ENCODE peak calls at places on chromosomes 6 and 20, in nine cellular contexts. One of them, this sample, is unnamed.

GRCh38 chr6:126773122-126773805 is 345.2 kb upstream of the RSPO3 start:
- DNase-seq in CD8-positive, alpha-beta T cell: no peak
- DNase-seq in foreskin keratinocyte: no peak
- DNase-seq in cardiac muscle cell: peak; percentile 37
- DNase-seq in Peyer's patch: no peak
- DNase-seq in left lung: no peak
- DNase-seq in HFFc6: no peak
- DNase-seq in AG09309: no peak
- DNase-seq in nephron progenitor cell: peak; percentile 5
- DNase-seq in this sample: no peak

GRCh38 chr6:3999800-4000661 is 78.9 kb downstream of the FAM217A start:
- DNase-seq in CD8-positive, alpha-beta T cell: no peak
- DNase-seq in foreskin keratinocyte: no peak
- DNase-seq in cardiac muscle cell: no peak
- DNase-seq in Peyer's patch: no peak
- DNase-seq in left lung: no peak
- DNase-seq in HFFc6: no peak
- DNase-seq in AG09309: no peak
- DNase-seq in nephron progenitor cell: no peak
- DNase-seq in this sample: no peak

GRCh38 chr20:44756011-44756688 is 10.5 kb downstream of the KCNK15 start:
- DNase-seq in CD8-positive, alpha-beta T cell: no peak
- DNase-seq in foreskin keratinocyte: no peak
- DNase-seq in cardiac muscle cell: no peak
- DNase-seq in Peyer's patch: no peak
- DNase-seq in left lung: no peak
- DNase-seq in HFFc6: no peak
- DNase-seq in AG09309: no peak
- DNase-seq in nephron progenitor cell: no peak
- DNase-seq in this sample: no peak

GRCh38 chr6:31898200-31899011 is 908 bp upstream of the EHMT2 start:
- DNase-seq in CD8-positive, alpha-beta T cell: peak; percentile 4
- DNase-seq in foreskin keratinocyte: peak; percentile 68
- DNase-seq in cardiac muscle cell: peak; percentile 60
- DNase-seq in Peyer's patch: peak; percentile 65
- DNase-seq in left lung: no peak
- DNase-seq in HFFc6: peak; percentile 20
- DNase-seq in AG09309: no peak
- DNase-seq in nephron progenitor cell: peak; percentile 12
- DNase-seq in this sample: peak; percentile 51

GRCh38 chr6:15905488-15906392 is 223.1 kb upstream of the MYLIP start:
- DNase-seq in CD8-positive, alpha-beta T cell: no peak
- DNase-seq in foreskin keratinocyte: no peak
- DNase-seq in cardiac muscle cell: peak; percentile 18
- DNase-seq in Peyer's patch: no peak
- DNase-seq in left lung: no peak
- DNase-seq in HFFc6: no peak
- DNase-seq in AG09309: no peak
- DNase-seq in nephron progenitor cell: peak; percentile 49
- DNase-seq in this sample: no peak

GRCh38 chr20:44137210-44137781 is 49.7 kb downstream of the JPH2 start:
- DNase-seq in CD8-positive, alpha-beta T cell: no peak
- DNase-seq in foreskin keratinocyte: peak; percentile 18
- DNase-seq in cardiac muscle cell: peak; percentile 97
- DNase-seq in Peyer's patch: no peak
- DNase-seq in left lung: no peak
- DNase-seq in HFFc6: peak; percentile 27
- DNase-seq in AG09309: no peak
- DNase-seq in nephron progenitor cell: peak; percentile 65
- DNase-seq in this sample: peak; percentile 78

GRCh38 chr6:2730353-2730752 is 20.4 kb downstream of the MYLK4 start:
- DNase-seq in CD8-positive, alpha-beta T cell: no peak
- DNase-seq in foreskin keratinocyte: no peak
- DNase-seq in cardiac muscle cell: no peak
- DNase-seq in Peyer's patch: no peak
- DNase-seq in left lung: no peak
- DNase-seq in HFFc6: no peak
- DNase-seq in AG09309: no peak
- DNase-seq in nephron progenitor cell: no peak
- DNase-seq in this sample: no peak

GRCh38 chr20:50048420-50049166 is 64.4 kb downstream of the UBE2V1 start:
- DNase-seq in CD8-positive, alpha-beta T cell: peak; percentile 22
- DNase-seq in foreskin keratinocyte: no peak
- DNase-seq in cardiac muscle cell: no peak
- DNase-seq in Peyer's patch: no peak
- DNase-seq in left lung: no peak
- DNase-seq in HFFc6: no peak
- DNase-seq in AG09309: no peak
- DNase-seq in nephron progenitor cell: no peak
- DNase-seq in this sample: no peak

DNA sequence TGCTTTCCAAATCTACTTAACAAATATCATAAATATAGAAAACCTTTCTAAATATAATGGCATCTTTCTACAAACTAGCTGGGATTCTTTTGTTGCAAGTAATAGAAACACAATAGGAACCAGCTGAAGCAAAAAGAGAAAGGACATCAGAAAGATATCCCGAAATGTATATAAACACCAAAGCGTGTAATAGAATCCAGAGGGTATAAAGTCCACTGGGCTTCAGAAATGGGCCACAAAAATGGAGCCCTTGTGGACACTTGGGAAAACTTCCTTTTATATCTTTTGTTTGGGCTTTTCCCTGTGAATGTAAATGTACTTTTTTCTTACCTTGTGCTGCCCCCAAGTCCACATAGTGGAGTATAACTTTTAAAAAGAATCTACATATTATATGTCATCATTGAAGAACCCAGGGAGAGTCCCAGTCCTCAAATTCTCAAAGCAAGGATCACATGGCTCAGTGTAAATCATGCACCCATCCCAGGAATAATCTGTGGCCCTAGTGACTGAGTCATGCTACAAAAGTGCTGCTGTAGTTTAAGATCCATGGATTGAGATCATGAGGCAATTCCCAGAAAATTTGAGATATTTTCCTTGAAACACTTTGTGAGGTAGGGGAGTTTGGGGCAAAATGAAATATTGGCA is 457.0 kb downstream of the EPM2A start:
- DNase-seq in CD8-positive, alpha-beta T cell: no peak
- DNase-seq in foreskin keratinocyte: peak; percentile 10
- DNase-seq in cardiac muscle cell: no peak
- DNase-seq in Peyer's patch: no peak
- DNase-seq in left lung: no peak
- DNase-seq in HFFc6: peak; percentile 1
- DNase-seq in AG09309: no peak
- DNase-seq in nephron progenitor cell: no peak
- DNase-seq in this sample: no peak
- TF ChIP-seq CTCF in CD8-positive, alpha-beta T cell: no peak
- TF ChIP-seq CTCF in foreskin keratinocyte: no peak
- TF ChIP-seq CTCF in cardiac muscle cell: no peak
- TF ChIP-seq CTCF in Peyer's patch: no peak
- TF ChIP-seq CTCF in left lung: no peak
- TF ChIP-seq CTCF in HFFc6: peak; percentile 21
- TF ChIP-seq CTCF in AG09309: no peak
- TF ChIP-seq CTCF in nephron progenitor cell: no peak
- TF ChIP-seq CTCF in this sample: no peak

DNA sequence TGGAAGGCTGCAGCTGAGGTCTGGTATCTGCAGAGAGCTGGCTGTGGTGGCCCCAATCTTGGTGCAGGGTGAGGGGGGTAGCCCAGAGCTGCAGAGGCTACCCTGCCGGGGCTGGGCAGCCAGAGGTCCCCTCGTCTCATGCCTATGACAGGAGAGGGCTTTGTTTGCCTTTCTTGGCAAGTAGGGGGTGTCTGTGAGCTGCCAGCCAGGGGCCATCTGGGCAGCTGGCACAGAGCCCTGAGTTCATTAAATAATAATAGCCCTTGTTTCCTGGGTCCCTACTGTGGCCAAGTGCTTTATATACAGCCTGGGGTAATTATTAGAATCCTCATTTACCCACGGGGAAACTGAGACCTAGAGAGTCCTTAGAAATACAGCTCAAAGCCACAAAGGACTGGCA is 66.6 kb downstream of the EZR start:
- DNase-seq in CD8-positive, alpha-beta T cell: no peak
- DNase-seq in foreskin keratinocyte: no peak
- DNase-seq in cardiac muscle cell: no peak
- DNase-seq in Peyer's patch: no peak
- DNase-seq in left lung: no peak
- DNase-seq in HFFc6: no peak
- DNase-seq in AG09309: no peak
- DNase-seq in nephron progenitor cell: no peak
- DNase-seq in this sample: no peak
- TF ChIP-seq CTCF in CD8-positive, alpha-beta T cell: no peak
- TF ChIP-seq CTCF in foreskin keratinocyte: peak; percentile 32
- TF ChIP-seq CTCF in cardiac muscle cell: peak; percentile 23
- TF ChIP-seq CTCF in Peyer's patch: no peak
- TF ChIP-seq CTCF in left lung: no peak
- TF ChIP-seq CTCF in HFFc6: no peak
- TF ChIP-seq CTCF in AG09309: peak; percentile 23
- TF ChIP-seq CTCF in nephron progenitor cell: no peak
- TF ChIP-seq CTCF in this sample: no peak

GRCh38 chr6:134819236-134819635 is 130.7 kb downstream of the ALDH8A1 start:
- DNase-seq in CD8-positive, alpha-beta T cell: no peak
- DNase-seq in foreskin keratinocyte: no peak
- DNase-seq in cardiac muscle cell: no peak
- DNase-seq in Peyer's patch: no peak
- DNase-seq in left lung: no peak
- DNase-seq in HFFc6: no peak
- DNase-seq in AG09309: no peak
- DNase-seq in nephron progenitor cell: no peak
- DNase-seq in this sample: no peak
- TF ChIP-seq CTCF in CD8-positive, alpha-beta T cell: no peak
- TF ChIP-seq CTCF in foreskin keratinocyte: no peak
- TF ChIP-seq CTCF in cardiac muscle cell: no peak
- TF ChIP-seq CTCF in Peyer's patch: no peak
- TF ChIP-seq CTCF in left lung: no peak
- TF ChIP-seq CTCF in HFFc6: no peak
- TF ChIP-seq CTCF in AG09309: no peak
- TF ChIP-seq CTCF in nephron progenitor cell: no peak
- TF ChIP-seq CTCF in this sample: no peak

GRCh38 chr20:11920083-11920482 is 2.4 kb downstream of the BTBD3 start:
- DNase-seq in CD8-positive, alpha-beta T cell: no peak
- DNase-seq in foreskin keratinocyte: no peak
- DNase-seq in cardiac muscle cell: no peak
- DNase-seq in Peyer's patch: no peak
- DNase-seq in left lung: no peak
- DNase-seq in HFFc6: no peak
- DNase-seq in AG09309: no peak
- DNase-seq in nephron progenitor cell: no peak
- DNase-seq in this sample: no peak

GRCh38 chr20:11919571-11919970 is 1.9 kb downstream of the BTBD3 start:
- DNase-seq in CD8-positive, alpha-beta T cell: no peak
- DNase-seq in foreskin keratinocyte: no peak
- DNase-seq in cardiac muscle cell: no peak
- DNase-seq in Peyer's patch: no peak
- DNase-seq in left lung: no peak
- DNase-seq in HFFc6: no peak
- DNase-seq in AG09309: no peak
- DNase-seq in nephron progenitor cell: no peak
- DNase-seq in this sample: no peak

GRCh38 chr20:11919046-11919445 is 1.4 kb downstream of the BTBD3 start:
- DNase-seq in CD8-positive, alpha-beta T cell: no peak
- DNase-seq in foreskin keratinocyte: no peak
- DNase-seq in cardiac muscle cell: no peak
- DNase-seq in Peyer's patch: no peak
- DNase-seq in left lung: no peak
- DNase-seq in HFFc6: no peak
- DNase-seq in AG09309: no peak
- DNase-seq in nephron progenitor cell: no peak
- DNase-seq in this sample: no peak

GRCh38 chr20:11918280-11918952 is 723 bp downstream of the BTBD3 start:
- DNase-seq in CD8-positive, alpha-beta T cell: no peak
- DNase-seq in foreskin keratinocyte: no peak
- DNase-seq in cardiac muscle cell: no peak
- DNase-seq in Peyer's patch: no peak
- DNase-seq in left lung: no peak
- DNase-seq in HFFc6: no peak
- DNase-seq in AG09309: no peak
- DNase-seq in nephron progenitor cell: no peak
- DNase-seq in this sample: no peak

GRCh38 chr20:11917663-11918062 is at the start of gene BTBD3:
- DNase-seq in CD8-positive, alpha-beta T cell: no peak
- DNase-seq in foreskin keratinocyte: peak; percentile 45
- DNase-seq in cardiac muscle cell: peak; percentile 30
- DNase-seq in Peyer's patch: peak; percentile 67
- DNase-seq in left lung: no peak
- DNase-seq in HFFc6: peak; percentile 60
- DNase-seq in AG09309: no peak
- DNase-seq in nephron progenitor cell: no peak
- DNase-seq in this sample: no peak
- TF ChIP-seq CTCF in CD8-positive, alpha-beta T cell: no peak
- TF ChIP-seq CTCF in foreskin keratinocyte: peak; percentile 44
- TF ChIP-seq CTCF in cardiac muscle cell: peak; percentile 12
- TF ChIP-seq CTCF in Peyer's patch: no peak
- TF ChIP-seq CTCF in left lung: no peak
- TF ChIP-seq CTCF in HFFc6: peak; percentile 30
- TF ChIP-seq CTCF in AG09309: no peak
- TF ChIP-seq CTCF in nephron progenitor cell: no peak
- TF ChIP-seq CTCF in this sample: no peak

GRCh38 chr20:2340136-2340535 is 40.6 kb upstream of the TGM6 start:
- DNase-seq in CD8-positive, alpha-beta T cell: no peak
- DNase-seq in foreskin keratinocyte: no peak
- DNase-seq in cardiac muscle cell: no peak
- DNase-seq in Peyer's patch: no peak
- DNase-seq in left lung: no peak
- DNase-seq in HFFc6: no peak
- DNase-seq in AG09309: no peak
- DNase-seq in nephron progenitor cell: no peak
- DNase-seq in this sample: no peak
- TF ChIP-seq CTCF in CD8-positive, alpha-beta T cell: no peak
- TF ChIP-seq CTCF in foreskin keratinocyte: no peak
- TF ChIP-seq CTCF in cardiac muscle cell: no peak
- TF ChIP-seq CTCF in Peyer's patch: no peak
- TF ChIP-seq CTCF in left lung: no peak
- TF ChIP-seq CTCF in HFFc6: no peak
- TF ChIP-seq CTCF in AG09309: no peak
- TF ChIP-seq CTCF in nephron progenitor cell: no peak
- TF ChIP-seq CTCF in this sample: no peak